ENCODE peak calls at places on chromosomes 12 and 14, in five cellular contexts. L, R, P, N and D are unnamed samples.
A peak's percentile ranks its signal among the peaks of the same experiment; 100 is the strongest.

GRCh38 chr12:6459004-6459337 is 7.1 kb downstream of the TAPBPL start:
- DNase-seq in L (no peak), R (no peak), P (no peak), N (no peak), D (no peak)

GRCh38 chr12:131726-132465 is 65.3 kb downstream of the IQSEC3 start:
- DNase-seq in L (no peak), R (no peak), P (no peak), N (no peak), D (no peak)

GRCh38 chr12:19707948-19708409 is 268.7 kb downstream of the AEBP2 start:
- DNase-seq in L (no peak), R (no peak), P (no peak), N (peak; percentile 81), D (no peak)

GRCh38 chr12:72146495-72146894 is 125.7 kb upstream of the TRHDE start:
- DNase-seq in L (no peak), R (no peak), P (no peak), N (no peak), D (no peak)

GRCh38 chr12:89126712-89127111 is 225.6 kb downstream of the DUSP6 start:
- DNase-seq in L (no peak), R (no peak), P (no peak), N (peak; percentile 65), D (no peak)

GRCh38 chr12:120264511-120265202 is 873 bp downstream of the PXN start:
- DNase-seq in L (no peak), R (no peak), P (no peak), N (no peak), D (no peak)

GRCh38 chr12:21710944-21711343 is 53.3 kb upstream of the LDHB start:
- DNase-seq in L (no peak), R (no peak), P (no peak), N (peak; percentile 63), D (no peak)

GRCh38 chr14:32473476-32473875 is 144.4 kb downstream of the AKAP6 start:
- DNase-seq in L (no peak), R (peak; percentile 75), P (no peak), N (peak; percentile 46), D (no peak)

GRCh38 chr12:85277900-85278597 is 2.0 kb upstream of the ALX1 start:
- DNase-seq in L (no peak), R (no peak), P (no peak), N (no peak), D (no peak)

GRCh38 chr12:106173442-106173841 is 34.7 kb upstream of the NUAK1 start:
- DNase-seq in L (no peak), R (no peak), P (no peak), N (no peak), D (no peak)

GRCh38 chr12:63668028-63668799 is at the start of gene DPY19L2:
- DNase-seq in L (no peak), R (peak; percentile 62), P (peak; percentile 88), N (peak; percentile 15), D (no peak)

GRCh38 chr14:34122650-34123049 is 171.8 kb upstream of the EGLN3 start:
- DNase-seq in L (no peak), R (no peak), P (no peak), N (no peak), D (no peak)

GRCh38 chr12:8034802-8035201 is 2.3 kb downstream of the FOXJ2 start:
- DNase-seq in L (no peak), R (no peak), P (no peak), N (no peak), D (no peak)

GRCh38 chr12:46384451-46385301 is 12.1 kb upstream of the SLC38A2 start:
- DNase-seq in L (no peak), R (no peak), P (no peak), N (no peak), D (no peak)

GRCh38 chr14:106080922-106081321 is 554.5 kb downstream of the TMEM121 start:
- DNase-seq in L (no peak), R (no peak), P (no peak), N (no peak), D (no peak)

GRCh38 chr12:98492580-98493140 is 22.7 kb upstream of the TMPO start:
- DNase-seq in L (no peak), R (no peak), P (no peak), N (no peak), D (no peak)

GRCh38 chr12:101877816-101878811 is 734 bp downstream of the DRAM1 start:
- DNase-seq in L (no peak), R (no peak), P (no peak), N (no peak), D (no peak)

GRCh38 chr12:80862606-80863005 is 75.1 kb downstream of the LIN7A start:
- DNase-seq in L (no peak), R (no peak), P (no peak), N (peak; percentile 56), D (no peak)

GRCh38 chr12:54891717-54892478 is 37.6 kb downstream of the MUCL1 start:
- DNase-seq in L (peak; percentile 27), R (peak; percentile 53), P (no peak), N (no peak), D (peak; percentile 51)

GRCh38 chr14:51527073-51527472 is 124.6 kb upstream of the FRMD6 start:
- DNase-seq in L (no peak), R (no peak), P (no peak), N (peak; percentile 77), D (no peak)

GRCh38 chr12:47905313-47905730 is 528 bp upstream of the VDR start:
- DNase-seq in L (no peak), R (peak; percentile 70), P (no peak), N (no peak), D (peak; percentile 91)

GRCh38 chr12:52496590-52497071 is 3.6 kb upstream of the KRT6A start:
- DNase-seq in L (no peak), R (no peak), P (no peak), N (peak; percentile 95), D (no peak)

GRCh38 chr14:101408077-101408831 is 153.0 kb upstream of the DIO3 start:
- DNase-seq in L (no peak), R (no peak), P (no peak), N (peak; percentile 46), D (no peak)

GRCh38 chr12:1790470-1790869 is 29.9 kb upstream of the LRTM2 start:
- DNase-seq in L (no peak), R (no peak), P (no peak), N (no peak), D (no peak)

GRCh38 chr12:69653703-69654102 is 43.0 kb upstream of the LRRC10 start:
- DNase-seq in L (no peak), R (no peak), P (no peak), N (peak; percentile 71), D (no peak)

GRCh38 chr14:102516531-102517411 is 7.2 kb upstream of the ANKRD9 start:
- DNase-seq in L (no peak), R (no peak), P (peak; percentile 73), N (no peak), D (peak; percentile 65)

DNA sequence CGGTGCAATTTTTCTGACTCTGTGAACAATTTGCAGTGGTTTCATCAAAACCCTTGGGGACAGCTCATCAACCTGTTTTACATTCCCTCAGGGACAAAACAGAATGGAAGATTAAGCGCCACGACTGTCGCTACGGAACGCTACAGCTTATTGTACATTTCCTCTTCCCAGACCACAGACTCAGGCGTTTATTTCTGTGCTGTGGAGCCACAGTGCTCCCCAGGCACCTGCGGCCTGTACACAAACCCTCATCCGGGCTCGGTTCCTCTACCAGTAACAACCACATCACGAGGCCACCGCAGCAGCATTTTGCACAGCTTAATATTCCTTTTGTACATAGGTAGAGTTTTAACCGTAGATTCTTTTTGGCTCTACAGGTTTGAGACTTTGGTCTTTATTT is 397.4 kb upstream of the OR4E1 start:
- DNase-seq in L (no peak), R (no peak), P (no peak), N (no peak), D (no peak)
- H3K4me3 ChIP-seq in L (no peak overlapping the region), R (no peak overlapping the region), P (no peak overlapping the region), N (no peak overlapping the region), D (peak overlapping the region; percentile 11)

GRCh38 chr12:14618990-14619389 is 51.3 kb upstream of the PLBD1 start:
- DNase-seq in L (no peak), R (no peak), P (no peak), N (peak; percentile 47), D (no peak)

GRCh38 chr12:14619731-14620501 is 52.2 kb upstream of the PLBD1 start:
- DNase-seq in L (no peak), R (no peak), P (no peak), N (no peak), D (no peak)

DNA sequence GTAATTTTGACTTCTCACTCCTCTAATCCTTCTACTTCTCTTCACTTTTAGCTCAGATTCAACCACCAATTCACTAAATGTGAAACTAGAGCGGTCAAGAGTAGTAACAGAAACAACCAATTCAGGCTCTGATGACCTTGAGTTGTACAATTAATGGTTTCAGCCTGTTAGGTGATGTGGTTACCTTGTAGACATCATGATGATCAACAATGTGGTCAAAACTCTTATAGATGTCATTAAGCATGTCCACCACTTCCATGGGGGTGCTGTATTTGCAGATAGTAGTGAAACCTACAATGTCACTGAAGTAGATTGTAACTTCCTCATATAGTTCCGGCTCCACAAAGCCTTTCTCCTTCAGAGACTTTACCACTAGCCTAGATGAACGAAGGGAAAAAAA is 54.1 kb upstream of the PLBD1 start:
- DNase-seq in L (no peak), R (no peak), P (no peak), N (no peak), D (no peak)
- TF ChIP-seq CTCF in L (no peak), R (no peak), P (no peak), N (no peak), D (no peak)

GRCh38 chr14:81551471-81551870 is 17.8 kb upstream of the SEL1L start:
- DNase-seq in L (no peak), R (no peak), P (no peak), N (no peak), D (no peak)

GRCh38 chr14:81559385-81559784 is 25.7 kb upstream of the SEL1L start:
- DNase-seq in L (no peak), R (no peak), P (no peak), N (no peak), D (no peak)

GRCh38 chr14:81555051-81555450 is 21.4 kb upstream of the SEL1L start:
- DNase-seq in L (no peak), R (no peak), P (no peak), N (no peak), D (no peak)

GRCh38 chr14:81561084-81561775 is 27.6 kb upstream of the SEL1L start:
- DNase-seq in L (no peak), R (no peak), P (no peak), N (no peak), D (no peak)

DNA sequence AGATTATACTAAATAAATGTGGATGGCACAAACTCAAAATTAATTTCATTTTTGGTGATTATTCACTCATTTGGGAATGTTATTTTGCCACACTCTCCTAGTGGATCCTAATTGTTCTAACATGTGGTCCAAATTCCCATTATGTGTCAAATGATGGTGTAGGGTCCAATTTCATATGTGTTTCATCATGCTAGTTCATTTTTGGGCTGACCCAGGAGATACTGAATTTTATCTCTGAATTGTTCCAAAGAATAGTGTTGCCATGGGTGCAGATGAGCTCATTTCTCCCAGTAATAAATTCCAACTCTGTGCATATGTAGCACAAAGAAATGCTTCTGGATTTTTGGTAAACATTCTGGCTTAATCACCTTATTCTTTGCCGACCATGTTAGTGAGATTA is 23.5 kb upstream of the SEL1L start:
- DNase-seq in L (no peak), R (no peak), P (no peak), N (no peak), D (no peak)
- H3K4me3 ChIP-seq in L (no peak overlapping the region), R (no peak overlapping the region), P (no peak overlapping the region), N (no peak overlapping the region), D (no peak overlapping the region)

DNA sequence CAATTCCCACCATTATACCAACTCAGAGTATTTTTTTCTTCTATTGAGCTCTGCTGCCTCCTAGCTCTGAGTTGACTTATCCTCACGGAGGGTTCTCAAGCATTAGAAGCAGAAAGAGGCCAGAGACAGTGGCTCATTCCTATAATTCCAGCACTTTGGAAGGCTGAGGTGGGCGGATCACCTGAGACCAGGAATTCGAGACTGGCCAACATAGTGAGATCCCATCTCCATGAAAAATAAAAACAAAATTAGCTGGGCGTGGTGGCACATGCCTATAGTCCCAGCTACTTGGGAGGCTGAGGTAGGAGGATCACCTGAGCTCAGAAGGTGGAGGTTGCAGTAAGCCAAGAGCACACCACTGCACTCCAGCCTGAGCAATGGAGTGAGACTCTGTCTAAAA is 21.0 kb downstream of the HPD start:
- DNase-seq in L (no peak), R (no peak), P (no peak), N (no peak), D (no peak)
- TF ChIP-seq CTCF in L (no peak), R (no peak), P (no peak), N (no peak), D (no peak)